ENCODE peak calls at places on chromosomes 6 and 20, in ten cellular contexts. One of them, this sample, is unnamed.
A peak's percentile ranks its signal among the peaks of the same experiment; 100 is the strongest.

GRCh38 chr6:158629376-158630221 is 14.9 kb downstream of the DYNLT1 start:
- DNase-seq in pancreas: peak; percentile 38
- DNase-seq in CD4-positive, alpha-beta T cell: peak; percentile 45
- DNase-seq in stimulated activated CD4-positive, alpha-beta T cell treated with anti-CD3 and anti-CD28 coated beads, Interleukin-4, amount 100 ng/mL, for 24 hours: no peak
- DNase-seq in NCI-H1105 treated with DMSO at 0.1 percent for 48 hours: no peak
- DNase-seq in GM12865: no peak
- DNase-seq in SK-MEL-5: no peak
- DNase-seq in activated T-cell treated with anti-CD3 and anti-CD28 coated beads for 48 hours: no peak
- DNase-seq in body of pancreas: peak; percentile 65
- DNase-seq in T-helper 2 cell: no peak
- DNase-seq in this sample: no peak

GRCh38 chr20:56202493-56203077 is 45.9 kb upstream of the MC3R start:
- DNase-seq in pancreas: no peak
- DNase-seq in CD4-positive, alpha-beta T cell: no peak
- DNase-seq in stimulated activated CD4-positive, alpha-beta T cell treated with anti-CD3 and anti-CD28 coated beads, Interleukin-4, amount 100 ng/mL, for 24 hours: no peak
- DNase-seq in NCI-H1105 treated with DMSO at 0.1 percent for 48 hours: peak; percentile 2
- DNase-seq in GM12865: no peak
- DNase-seq in SK-MEL-5: peak; percentile 50
- DNase-seq in activated T-cell treated with anti-CD3 and anti-CD28 coated beads for 48 hours: no peak
- DNase-seq in body of pancreas: peak; percentile 3
- DNase-seq in T-helper 2 cell: no peak
- DNase-seq in this sample: peak; percentile 23

GRCh38 chr6:15577550-15578171 is 85.2 kb downstream of the DTNBP1 start:
- DNase-seq in pancreas: no peak
- DNase-seq in CD4-positive, alpha-beta T cell: no peak
- DNase-seq in stimulated activated CD4-positive, alpha-beta T cell treated with anti-CD3 and anti-CD28 coated beads, Interleukin-4, amount 100 ng/mL, for 24 hours: no peak
- DNase-seq in NCI-H1105 treated with DMSO at 0.1 percent for 48 hours: no peak
- DNase-seq in GM12865: no peak
- DNase-seq in SK-MEL-5: no peak
- DNase-seq in activated T-cell treated with anti-CD3 and anti-CD28 coated beads for 48 hours: no peak
- DNase-seq in body of pancreas: no peak
- DNase-seq in T-helper 2 cell: no peak
- DNase-seq in this sample: no peak

GRCh38 chr20:12644481-12644880 is 364.3 kb upstream of the SPTLC3 start:
- DNase-seq in pancreas: no peak
- DNase-seq in CD4-positive, alpha-beta T cell: no peak
- DNase-seq in stimulated activated CD4-positive, alpha-beta T cell treated with anti-CD3 and anti-CD28 coated beads, Interleukin-4, amount 100 ng/mL, for 24 hours: no peak
- DNase-seq in NCI-H1105 treated with DMSO at 0.1 percent for 48 hours: no peak
- DNase-seq in GM12865: no peak
- DNase-seq in SK-MEL-5: no peak
- DNase-seq in activated T-cell treated with anti-CD3 and anti-CD28 coated beads for 48 hours: no peak
- DNase-seq in body of pancreas: peak; percentile 3
- DNase-seq in T-helper 2 cell: no peak
- DNase-seq in this sample: no peak

GRCh38 chr6:33082702-33083101 is 6.9 kb downstream of the HLA-DPB1 start:
- DNase-seq in pancreas: no peak
- DNase-seq in CD4-positive, alpha-beta T cell: no peak
- DNase-seq in stimulated activated CD4-positive, alpha-beta T cell treated with anti-CD3 and anti-CD28 coated beads, Interleukin-4, amount 100 ng/mL, for 24 hours: no peak
- DNase-seq in NCI-H1105 treated with DMSO at 0.1 percent for 48 hours: no peak
- DNase-seq in GM12865: peak; percentile 72
- DNase-seq in SK-MEL-5: peak; percentile 73
- DNase-seq in activated T-cell treated with anti-CD3 and anti-CD28 coated beads for 48 hours: no peak
- DNase-seq in body of pancreas: peak; percentile 58
- DNase-seq in T-helper 2 cell: no peak
- DNase-seq in this sample: peak; percentile 75

GRCh38 chr20:46179811-46180326 is 61.8 kb downstream of the CD40 start:
- DNase-seq in pancreas: no peak
- DNase-seq in CD4-positive, alpha-beta T cell: no peak
- DNase-seq in stimulated activated CD4-positive, alpha-beta T cell treated with anti-CD3 and anti-CD28 coated beads, Interleukin-4, amount 100 ng/mL, for 24 hours: no peak
- DNase-seq in NCI-H1105 treated with DMSO at 0.1 percent for 48 hours: peak; percentile 52
- DNase-seq in GM12865: no peak
- DNase-seq in SK-MEL-5: no peak
- DNase-seq in activated T-cell treated with anti-CD3 and anti-CD28 coated beads for 48 hours: no peak
- DNase-seq in body of pancreas: no peak
- DNase-seq in T-helper 2 cell: no peak
- DNase-seq in this sample: no peak

GRCh38 chr6:117354671-117355070 is 71.1 kb downstream of the ROS1 start:
- DNase-seq in pancreas: no peak
- DNase-seq in CD4-positive, alpha-beta T cell: no peak
- DNase-seq in stimulated activated CD4-positive, alpha-beta T cell treated with anti-CD3 and anti-CD28 coated beads, Interleukin-4, amount 100 ng/mL, for 24 hours: no peak
- DNase-seq in NCI-H1105 treated with DMSO at 0.1 percent for 48 hours: no peak
- DNase-seq in GM12865: no peak
- DNase-seq in SK-MEL-5: no peak
- DNase-seq in activated T-cell treated with anti-CD3 and anti-CD28 coated beads for 48 hours: no peak
- DNase-seq in body of pancreas: no peak
- DNase-seq in T-helper 2 cell: no peak
- DNase-seq in this sample: no peak

GRCh38 chr20:49356676-49357075 is 78.8 kb upstream of the ZNFX1 start:
- DNase-seq in pancreas: no peak
- DNase-seq in CD4-positive, alpha-beta T cell: no peak
- DNase-seq in stimulated activated CD4-positive, alpha-beta T cell treated with anti-CD3 and anti-CD28 coated beads, Interleukin-4, amount 100 ng/mL, for 24 hours: no peak
- DNase-seq in NCI-H1105 treated with DMSO at 0.1 percent for 48 hours: peak; percentile 11
- DNase-seq in GM12865: no peak
- DNase-seq in SK-MEL-5: no peak
- DNase-seq in activated T-cell treated with anti-CD3 and anti-CD28 coated beads for 48 hours: no peak
- DNase-seq in body of pancreas: peak; percentile 31
- DNase-seq in T-helper 2 cell: no peak
- DNase-seq in this sample: no peak

GRCh38 chr6:161319231-161319630 is 45.4 kb upstream of the AGPAT4 start:
- DNase-seq in pancreas: no peak
- DNase-seq in CD4-positive, alpha-beta T cell: no peak
- DNase-seq in stimulated activated CD4-positive, alpha-beta T cell treated with anti-CD3 and anti-CD28 coated beads, Interleukin-4, amount 100 ng/mL, for 24 hours: no peak
- DNase-seq in NCI-H1105 treated with DMSO at 0.1 percent for 48 hours: no peak
- DNase-seq in GM12865: no peak
- DNase-seq in SK-MEL-5: peak; percentile 71
- DNase-seq in activated T-cell treated with anti-CD3 and anti-CD28 coated beads for 48 hours: no peak
- DNase-seq in body of pancreas: no peak
- DNase-seq in T-helper 2 cell: no peak
- DNase-seq in this sample: no peak

GRCh38 chr6:53244958-53245357 is 96.3 kb upstream of the GCM1 start:
- DNase-seq in pancreas: no peak
- DNase-seq in CD4-positive, alpha-beta T cell: no peak
- DNase-seq in stimulated activated CD4-positive, alpha-beta T cell treated with anti-CD3 and anti-CD28 coated beads, Interleukin-4, amount 100 ng/mL, for 24 hours: peak; percentile 17
- DNase-seq in NCI-H1105 treated with DMSO at 0.1 percent for 48 hours: no peak
- DNase-seq in GM12865: peak; percentile 77
- DNase-seq in SK-MEL-5: no peak
- DNase-seq in activated T-cell treated with anti-CD3 and anti-CD28 coated beads for 48 hours: no peak
- DNase-seq in body of pancreas: peak; percentile 9
- DNase-seq in T-helper 2 cell: no peak
- DNase-seq in this sample: no peak

GRCh38 chr6:13314806-13315205 is 13.5 kb downstream of the TBC1D7 start:
- DNase-seq in pancreas: no peak
- DNase-seq in CD4-positive, alpha-beta T cell: no peak
- DNase-seq in stimulated activated CD4-positive, alpha-beta T cell treated with anti-CD3 and anti-CD28 coated beads, Interleukin-4, amount 100 ng/mL, for 24 hours: no peak
- DNase-seq in NCI-H1105 treated with DMSO at 0.1 percent for 48 hours: no peak
- DNase-seq in GM12865: no peak
- DNase-seq in SK-MEL-5: peak; percentile 50
- DNase-seq in activated T-cell treated with anti-CD3 and anti-CD28 coated beads for 48 hours: no peak
- DNase-seq in body of pancreas: no peak
- DNase-seq in T-helper 2 cell: no peak
- DNase-seq in this sample: no peak

GRCh38 chr6:129009856-129010255 is 126.9 kb downstream of the LAMA2 start:
- DNase-seq in pancreas: no peak
- DNase-seq in CD4-positive, alpha-beta T cell: no peak
- DNase-seq in stimulated activated CD4-positive, alpha-beta T cell treated with anti-CD3 and anti-CD28 coated beads, Interleukin-4, amount 100 ng/mL, for 24 hours: no peak
- DNase-seq in NCI-H1105 treated with DMSO at 0.1 percent for 48 hours: no peak
- DNase-seq in GM12865: no peak
- DNase-seq in SK-MEL-5: no peak
- DNase-seq in activated T-cell treated with anti-CD3 and anti-CD28 coated beads for 48 hours: no peak
- DNase-seq in body of pancreas: no peak
- DNase-seq in T-helper 2 cell: no peak
- DNase-seq in this sample: no peak

This sample was measured in RPMI8226.